ENCODE peak calls at places on chromosome 11, in six cellular contexts. R is GM12878, E is K562, A is A549, G is HepG2, Z is endothelial cell of umbilical vein. T is an unnamed sample.

GRCh38 chr11:72333657-72334056 is 89.7 kb upstream of the PHOX2A start:
- DNase-seq in R (no peak), E (peak; percentile 71), A (no peak), G (no peak), Z (no peak), T (peak; percentile 61)

GRCh38 chr11:75850787-75851186 is 35.8 kb downstream of the UVRAG start:
- DNase-seq in R (no peak), E (peak; percentile 19), A (no peak), G (no peak), Z (peak; percentile 23), T (peak; percentile 38)

GRCh38 chr11:72684236-72684912 is 10.2 kb upstream of the PDE2A start:
- DNase-seq in R (no peak), E (peak; percentile 80), A (peak; percentile 97), G (peak; percentile 49), Z (peak; percentile 50), T (peak; percentile 64)

GRCh38 chr11:98068251-98068650 is 952.5 kb upstream of the CNTN5 start:
- DNase-seq in R (no peak), E (no peak), A (no peak), G (no peak), Z (no peak), T (no peak)

GRCh38 chr11:122758361-122758760 is 79.9 kb upstream of the CRTAM start:
- DNase-seq in R (no peak), E (no peak), A (no peak), G (no peak), Z (no peak), T (no peak)

GRCh38 chr11:62340269-62340901 is 3.1 kb downstream of the ASRGL1 start:
- DNase-seq in R (peak; percentile 12), E (peak; percentile 71), A (peak; percentile 30), G (peak; percentile 60), Z (peak; percentile 76), T (peak; percentile 74)

GRCh38 chr11:36362902-36363301 is 66.8 kb downstream of the PRR5L start:
- DNase-seq in R (no peak), E (no peak), A (no peak), G (no peak), Z (no peak), T (no peak)

GRCh38 chr11:114166897-114167323 is 107.4 kb downstream of the ZBTB16 start:
- DNase-seq in R (no peak), E (no peak), A (no peak), G (no peak), Z (peak; percentile 89), T (peak; percentile 82)

GRCh38 chr11:69230856-69231425 is 63.0 kb upstream of the MYEOV start:
- DNase-seq in R (no peak), E (no peak), A (no peak), G (no peak), Z (no peak), T (no peak)

GRCh38 chr11:75346912-75347647 is 4.4 kb downstream of the ARRB1 start:
- DNase-seq in R (no peak), E (no peak), A (no peak), G (no peak), Z (peak; percentile 26), T (no peak)

GRCh38 chr11:111417011-111417765 is 38.1 kb upstream of the POU2AF1 start:
- DNase-seq in R (peak; percentile 96), E (no peak), A (no peak), G (peak; percentile 80), Z (no peak), T (peak; percentile 21)

GRCh38 chr11:86811637-86812321 is 11.4 kb downstream of the PRSS23 start:
- DNase-seq in R (no peak), E (no peak), A (peak; percentile 73), G (no peak), Z (peak; percentile 24), T (no peak)

GRCh38 chr11:102172127-102172848 is 62.0 kb downstream of the YAP1 start:
- DNase-seq in R (no peak), E (no peak), A (no peak), G (no peak), Z (peak; percentile 43), T (no peak)

GRCh38 chr11:35796542-35796941 is 134.0 kb downstream of the TRIM44 start:
- DNase-seq in R (no peak), E (no peak), A (no peak), G (no peak), Z (peak; percentile 79), T (no peak)

GRCh38 chr11:85725510-85726258 is 39.7 kb upstream of the CCDC89 start:
- DNase-seq in R (no peak), E (no peak), A (peak; percentile 41), G (no peak), Z (peak; percentile 92), T (no peak)

GRCh38 chr11:109696191-109696897 is 274.4 kb downstream of the C11orf87 start:
- DNase-seq in R (no peak), E (no peak), A (no peak), G (no peak), Z (no peak), T (no peak)

GRCh38 chr11:112631333-112631732 is 329.9 kb upstream of the NCAM1 start:
- DNase-seq in R (no peak), E (no peak), A (no peak), G (no peak), Z (no peak), T (no peak)

GRCh38 chr11:50155508-50155907 is 122.8 kb downstream of the OR4C45 start:
- DNase-seq in R (no peak), E (no peak), A (no peak), G (no peak), Z (no peak), T (no peak)

GRCh38 chr11:58318532-58318931 is 40.3 kb downstream of the OR5B17 start:
- DNase-seq in R (no peak), E (no peak), A (no peak), G (no peak), Z (no peak), T (no peak)

GRCh38 chr11:102620858-102621561 is 4.1 kb downstream of the MMP20 start:
- DNase-seq in R (no peak), E (peak; percentile 72), A (no peak), G (no peak), Z (peak; percentile 77), T (no peak)

GRCh38 chr11:116637766-116638165 is 135.0 kb downstream of the BUD13 start:
- DNase-seq in R (no peak), E (no peak), A (no peak), G (no peak), Z (no peak), T (no peak)

GRCh38 chr11:11748706-11749365 is 92.9 kb upstream of the USP47 start:
- DNase-seq in R (no peak), E (no peak), A (no peak), G (no peak), Z (no peak), T (no peak)

GRCh38 chr11:59069082-59069481 is 17.0 kb upstream of the GLYATL1B start:
- DNase-seq in R (no peak), E (no peak), A (no peak), G (no peak), Z (no peak), T (no peak)

GRCh38 chr11:116881153-116881552 is 43.7 kb upstream of the APOA1 start:
- DNase-seq in R (no peak), E (no peak), A (no peak), G (no peak), Z (no peak), T (no peak)

GRCh38 chr11:831951-832528 is 712 bp upstream of the CD151 start:
- DNase-seq in R (no peak), E (no peak), A (no peak), G (no peak), Z (no peak), T (no peak)

GRCh38 chr11:67435031-67435726 is 2.3 kb downstream of the PTPRCAP start:
- DNase-seq in R (no peak), E (no peak), A (no peak), G (no peak), Z (no peak), T (peak; percentile 51)

GRCh38 chr11:122202951-122203456 is 87.0 kb upstream of the BLID start:
- DNase-seq in R (no peak), E (peak; percentile 16), A (peak; percentile 72), G (peak; percentile 17), Z (no peak), T (peak; percentile 53)

GRCh38 chr11:114822038-114822437 is 143.7 kb downstream of the NXPE2 start:
- DNase-seq in R (no peak), E (no peak), A (no peak), G (no peak), Z (no peak), T (no peak)

GRCh38 chr11:59185412-59185811 is 13.5 kb downstream of the DTX4 start:
- DNase-seq in R (no peak), E (no peak), A (no peak), G (no peak), Z (no peak), T (no peak)

DNA sequence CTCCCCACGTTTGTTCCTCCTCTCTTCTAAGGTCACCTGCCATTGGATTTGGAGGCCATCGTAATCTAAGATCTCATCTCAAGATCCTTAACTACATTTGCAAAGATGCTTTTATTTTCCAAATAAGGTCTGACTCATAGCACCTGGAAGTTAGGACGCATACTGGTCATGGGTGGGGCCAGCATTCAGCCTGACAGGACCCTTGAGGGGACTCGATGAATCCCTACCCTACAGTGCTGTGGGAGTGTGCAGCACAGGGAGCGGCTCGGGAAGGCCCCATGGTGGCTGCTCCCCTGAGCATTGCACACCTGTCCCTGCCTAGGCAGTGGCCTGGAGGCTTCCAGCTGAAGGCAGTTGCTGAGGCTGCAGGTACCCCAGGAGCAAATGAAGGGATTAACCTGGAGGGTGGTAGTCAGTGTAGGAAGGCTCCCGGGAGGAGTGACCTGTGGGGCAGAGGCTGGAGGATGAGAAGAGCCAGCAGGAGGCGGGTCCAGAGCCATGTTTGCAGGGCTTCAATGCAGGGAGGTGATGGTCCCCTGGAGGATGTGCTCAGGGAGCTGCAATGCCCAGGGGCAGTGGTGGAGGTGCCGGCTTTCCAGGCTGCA is 362.2 kb downstream of the CTTN start:
- DNase-seq in R (no peak), E (no peak), A (no peak), G (no peak), Z (no peak), T (no peak)
- TF ChIP-seq MYC in R (no peak), E (no peak), A (no peak), G (no peak), Z (no peak), T (no peak)

DNA sequence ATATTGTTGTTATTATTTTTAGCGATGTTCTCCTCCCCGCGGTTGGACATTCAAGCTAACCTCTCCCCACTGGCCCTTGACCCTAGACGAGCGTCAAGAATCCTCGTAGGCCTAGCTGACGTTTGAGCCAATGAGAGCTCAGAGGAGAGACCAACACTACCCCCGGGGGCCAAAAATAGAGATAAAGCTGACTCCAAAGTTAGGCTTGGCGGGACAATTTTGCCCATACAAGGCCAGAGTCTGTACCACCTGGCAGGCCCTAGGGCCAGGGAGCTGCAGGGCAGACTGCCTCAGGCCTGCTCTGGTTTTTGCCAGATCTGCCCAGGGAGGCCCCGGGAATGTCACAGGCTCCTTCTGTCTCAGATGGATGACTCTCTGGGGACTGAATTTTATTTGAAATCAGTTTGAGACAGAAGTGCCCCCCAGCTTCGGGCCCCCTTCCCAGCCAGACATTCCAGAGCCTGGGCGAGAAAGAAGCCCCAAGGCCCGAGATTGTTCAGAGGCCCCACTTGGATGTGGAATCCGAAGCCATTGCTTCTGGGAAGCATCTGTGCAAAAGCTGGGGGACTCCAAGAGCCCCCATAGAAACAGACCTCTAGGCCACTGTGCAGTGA is 40.8 kb upstream of the ACCSL start:
- DNase-seq in R (no peak), E (no peak), A (no peak), G (no peak), Z (no peak), T (no peak)
- TF ChIP-seq MAX in R (no peak), E (no peak), A (no peak), G (no peak), Z (no peak), T (no peak)

GRCh38 chr11:5369793-5370192 is 13.8 kb upstream of the OR51M1 start:
- DNase-seq in R (no peak), E (peak; percentile 63), A (peak; percentile 1), G (no peak), Z (peak; percentile 66), T (peak; percentile 16)
- TF ChIP-seq CTCF in R (peak; percentile 61), E (peak; percentile 46), A (peak; percentile 5), G (peak; percentile 31), Z (peak; percentile 32), T (no peak)

GRCh38 chr11:16789061-16789415 is 50.6 kb downstream of the C11orf58 start:
- DNase-seq in R (no peak), E (no peak), A (no peak), G (no peak), Z (no peak), T (no peak)
- TF ChIP-seq MYC in R (no peak), E (no peak), A (no peak), G (peak; percentile 6), Z (no peak), T (no peak)